ENCODE peak calls at places on chromosomes 16 and 17, in eight cellular contexts. One of them, this sample, is unnamed.

GRCh38 chr17:12815642-12816141 is 26.4 kb downstream of the ARHGAP44 start:
- DNase-seq in cardiac muscle cell: no peak
- DNase-seq in kidney: no peak
- DNase-seq in CD8-positive, alpha-beta T cell: no peak
- DNase-seq in BE2C: no peak
- DNase-seq in transverse colon: no peak
- DNase-seq in IMR-90: no peak
- DNase-seq in PC-9: no peak
- DNase-seq in this sample: no peak

GRCh38 chr17:39462644-39463375 is 1.5 kb downstream of the CDK12 start:
- DNase-seq in cardiac muscle cell: peak; percentile 6
- DNase-seq in kidney: no peak
- DNase-seq in CD8-positive, alpha-beta T cell: no peak
- DNase-seq in BE2C: no peak
- DNase-seq in transverse colon: peak; percentile 17
- DNase-seq in IMR-90: peak; percentile 7
- DNase-seq in PC-9: no peak
- DNase-seq in this sample: no peak

GRCh38 chr16:23914935-23915549 is 79.3 kb downstream of the PRKCB start:
- DNase-seq in cardiac muscle cell: no peak
- DNase-seq in kidney: no peak
- DNase-seq in CD8-positive, alpha-beta T cell: no peak
- DNase-seq in BE2C: no peak
- DNase-seq in transverse colon: no peak
- DNase-seq in IMR-90: no peak
- DNase-seq in PC-9: no peak
- DNase-seq in this sample: no peak

GRCh38 chr17:41071606-41072375 is 6.1 kb upstream of the KRTAP2-4 start:
- DNase-seq in cardiac muscle cell: no peak
- DNase-seq in kidney: no peak
- DNase-seq in CD8-positive, alpha-beta T cell: no peak
- DNase-seq in BE2C: no peak
- DNase-seq in transverse colon: no peak
- DNase-seq in IMR-90: no peak
- DNase-seq in PC-9: no peak
- DNase-seq in this sample: peak; percentile 64

GRCh38 chr17:34146440-34147043 is 108.5 kb upstream of the CCL2 start:
- DNase-seq in cardiac muscle cell: no peak
- DNase-seq in kidney: no peak
- DNase-seq in CD8-positive, alpha-beta T cell: peak; percentile 35
- DNase-seq in BE2C: peak; percentile 76
- DNase-seq in transverse colon: peak; percentile 73
- DNase-seq in IMR-90: no peak
- DNase-seq in PC-9: peak; percentile 40
- DNase-seq in this sample: no peak

GRCh38 chr16:22757202-22757601 is 56.8 kb upstream of the HS3ST2 start:
- DNase-seq in cardiac muscle cell: no peak
- DNase-seq in kidney: no peak
- DNase-seq in CD8-positive, alpha-beta T cell: no peak
- DNase-seq in BE2C: no peak
- DNase-seq in transverse colon: no peak
- DNase-seq in IMR-90: no peak
- DNase-seq in PC-9: no peak
- DNase-seq in this sample: no peak

GRCh38 chr17:76599699-76600460 is 14.2 kb upstream of the ST6GALNAC2 start:
- DNase-seq in cardiac muscle cell: peak; percentile 46
- DNase-seq in kidney: no peak
- DNase-seq in CD8-positive, alpha-beta T cell: no peak
- DNase-seq in BE2C: no peak
- DNase-seq in transverse colon: no peak
- DNase-seq in IMR-90: peak; percentile 18
- DNase-seq in PC-9: no peak
- DNase-seq in this sample: no peak

GRCh38 chr16:68074850-68075249 is 10.3 kb upstream of the NFATC3 start:
- DNase-seq in cardiac muscle cell: no peak
- DNase-seq in kidney: no peak
- DNase-seq in CD8-positive, alpha-beta T cell: peak; percentile 78
- DNase-seq in BE2C: no peak
- DNase-seq in transverse colon: peak; percentile 68
- DNase-seq in IMR-90: no peak
- DNase-seq in PC-9: no peak
- DNase-seq in this sample: no peak

GRCh38 chr16:67966549-67967182 is 1.8 kb downstream of the SLC12A4 start:
- DNase-seq in cardiac muscle cell: peak; percentile 33
- DNase-seq in kidney: no peak
- DNase-seq in CD8-positive, alpha-beta T cell: no peak
- DNase-seq in BE2C: no peak
- DNase-seq in transverse colon: no peak
- DNase-seq in IMR-90: no peak
- DNase-seq in PC-9: peak; percentile 41
- DNase-seq in this sample: no peak

GRCh38 chr17:79984045-79984840 is 51.4 kb downstream of the TBC1D16 start:
- DNase-seq in cardiac muscle cell: no peak
- DNase-seq in kidney: no peak
- DNase-seq in CD8-positive, alpha-beta T cell: peak; percentile 10
- DNase-seq in BE2C: no peak
- DNase-seq in transverse colon: peak; percentile 0
- DNase-seq in IMR-90: no peak
- DNase-seq in PC-9: no peak
- DNase-seq in this sample: no peak

GRCh38 chr16:11319529-11320146 is 25.6 kb upstream of the RMI2 start:
- DNase-seq in cardiac muscle cell: no peak
- DNase-seq in kidney: no peak
- DNase-seq in CD8-positive, alpha-beta T cell: no peak
- DNase-seq in BE2C: peak; percentile 67
- DNase-seq in transverse colon: no peak
- DNase-seq in IMR-90: no peak
- DNase-seq in PC-9: peak; percentile 50
- DNase-seq in this sample: no peak

GRCh38 chr16:88865310-88865709 is 1.1 kb downstream of the PABPN1L start:
- DNase-seq in cardiac muscle cell: no peak
- DNase-seq in kidney: no peak
- DNase-seq in CD8-positive, alpha-beta T cell: no peak
- DNase-seq in BE2C: no peak
- DNase-seq in transverse colon: no peak
- DNase-seq in IMR-90: no peak
- DNase-seq in PC-9: no peak
- DNase-seq in this sample: no peak

GRCh38 chr16:89670496-89671431 is 13.1 kb downstream of the SPATA33 start:
- DNase-seq in cardiac muscle cell: peak; percentile 25
- DNase-seq in kidney: no peak
- DNase-seq in CD8-positive, alpha-beta T cell: no peak
- DNase-seq in BE2C: no peak
- DNase-seq in transverse colon: no peak
- DNase-seq in IMR-90: peak; percentile 57
- DNase-seq in PC-9: no peak
- DNase-seq in this sample: no peak

GRCh38 chr17:44084131-44084538 is 13.6 kb downstream of the G6PC3 start:
- DNase-seq in cardiac muscle cell: no peak
- DNase-seq in kidney: no peak
- DNase-seq in CD8-positive, alpha-beta T cell: no peak
- DNase-seq in BE2C: peak; percentile 59
- DNase-seq in transverse colon: no peak
- DNase-seq in IMR-90: no peak
- DNase-seq in PC-9: no peak
- DNase-seq in this sample: no peak

GRCh38 chr17:80498242-80498919 is 22.0 kb upstream of the NPTX1 start:
- DNase-seq in cardiac muscle cell: peak; percentile 81
- DNase-seq in kidney: peak; percentile 89
- DNase-seq in CD8-positive, alpha-beta T cell: no peak
- DNase-seq in BE2C: no peak
- DNase-seq in transverse colon: peak; percentile 35
- DNase-seq in IMR-90: peak; percentile 47
- DNase-seq in PC-9: no peak
- DNase-seq in this sample: no peak

GRCh38 chr16:2592786-2593185 is 55.0 kb downstream of the PDPK1 start:
- DNase-seq in cardiac muscle cell: no peak
- DNase-seq in kidney: peak; percentile 56
- DNase-seq in CD8-positive, alpha-beta T cell: no peak
- DNase-seq in BE2C: no peak
- DNase-seq in transverse colon: no peak
- DNase-seq in IMR-90: no peak
- DNase-seq in PC-9: no peak
- DNase-seq in this sample: no peak

GRCh38 chr16:66164581-66164980 is 201.9 kb upstream of the CDH5 start:
- DNase-seq in cardiac muscle cell: no peak
- DNase-seq in kidney: no peak
- DNase-seq in CD8-positive, alpha-beta T cell: no peak
- DNase-seq in BE2C: no peak
- DNase-seq in transverse colon: no peak
- DNase-seq in IMR-90: no peak
- DNase-seq in PC-9: no peak
- DNase-seq in this sample: no peak

GRCh38 chr16:76500006-76500405 is 222.8 kb downstream of the CNTNAP4 start:
- DNase-seq in cardiac muscle cell: no peak
- DNase-seq in kidney: peak; percentile 32
- DNase-seq in CD8-positive, alpha-beta T cell: no peak
- DNase-seq in BE2C: no peak
- DNase-seq in transverse colon: no peak
- DNase-seq in IMR-90: no peak
- DNase-seq in PC-9: no peak
- DNase-seq in this sample: no peak

GRCh38 chr16:17434006-17434405 is 36.8 kb downstream of the XYLT1 start:
- DNase-seq in cardiac muscle cell: peak; percentile 67
- DNase-seq in kidney: no peak
- DNase-seq in CD8-positive, alpha-beta T cell: no peak
- DNase-seq in BE2C: no peak
- DNase-seq in transverse colon: no peak
- DNase-seq in IMR-90: no peak
- DNase-seq in PC-9: no peak
- DNase-seq in this sample: no peak

GRCh38 chr17:7250655-7251329 is 742 bp downstream of the CTDNEP1 start:
- DNase-seq in cardiac muscle cell: no peak
- DNase-seq in kidney: no peak
- DNase-seq in CD8-positive, alpha-beta T cell: peak; percentile 34
- DNase-seq in BE2C: no peak
- DNase-seq in transverse colon: peak; percentile 29
- DNase-seq in IMR-90: no peak
- DNase-seq in PC-9: no peak
- DNase-seq in this sample: no peak

GRCh38 chr17:41737680-41738023 is 3.2 kb upstream of the HAP1 start:
- DNase-seq in cardiac muscle cell: no peak
- DNase-seq in kidney: no peak
- DNase-seq in CD8-positive, alpha-beta T cell: no peak
- DNase-seq in BE2C: no peak
- DNase-seq in transverse colon: no peak
- DNase-seq in IMR-90: no peak
- DNase-seq in PC-9: no peak
- DNase-seq in this sample: no peak

DNA sequence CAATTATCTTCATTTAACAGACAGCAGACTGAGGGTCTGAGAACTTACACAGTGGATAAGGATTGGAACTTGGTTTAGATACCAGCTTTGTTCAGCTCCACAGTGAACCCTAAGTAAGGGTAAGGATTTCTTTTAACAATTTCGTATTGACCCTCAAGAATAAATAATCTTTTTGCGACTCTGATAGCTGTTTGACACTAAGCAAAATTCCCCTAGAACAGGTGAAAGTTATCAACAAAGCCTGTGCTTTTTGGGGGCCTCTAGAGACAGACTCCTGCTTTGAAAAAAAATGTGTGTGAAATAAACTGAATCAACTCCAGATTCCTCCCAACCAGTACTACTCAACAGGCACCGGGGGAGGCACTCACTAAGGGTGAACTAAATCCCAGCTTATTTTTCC is 55.4 kb downstream of the TBX4 start:
- DNase-seq in cardiac muscle cell: no peak
- DNase-seq in kidney: no peak
- DNase-seq in CD8-positive, alpha-beta T cell: no peak
- DNase-seq in BE2C: no peak
- DNase-seq in transverse colon: no peak
- DNase-seq in IMR-90: no peak
- DNase-seq in PC-9: no peak
- DNase-seq in this sample: no peak
- H3K4me3 ChIP-seq in cardiac muscle cell: no peak overlapping the region
- H3K4me3 ChIP-seq in kidney: no peak overlapping the region
- H3K4me3 ChIP-seq in CD8-positive, alpha-beta T cell: no peak overlapping the region
- H3K4me3 ChIP-seq in BE2C: no peak overlapping the region
- H3K4me3 ChIP-seq in transverse colon: no peak overlapping the region
- H3K4me3 ChIP-seq in IMR-90: no peak overlapping the region
- H3K4me3 ChIP-seq in PC-9: no peak overlapping the region
- H3K4me3 ChIP-seq in this sample: no peak overlapping the region

GRCh38 chr17:2797226-2797625 is 988 bp downstream of the RAP1GAP2 start:
- DNase-seq in cardiac muscle cell: no peak
- DNase-seq in kidney: no peak
- DNase-seq in CD8-positive, alpha-beta T cell: no peak
- DNase-seq in BE2C: no peak
- DNase-seq in transverse colon: no peak
- DNase-seq in IMR-90: no peak
- DNase-seq in PC-9: no peak
- DNase-seq in this sample: no peak
- H3K4me3 ChIP-seq in cardiac muscle cell: no peak overlapping the region
- H3K4me3 ChIP-seq in kidney: no peak overlapping the region
- H3K4me3 ChIP-seq in CD8-positive, alpha-beta T cell: peak overlapping the region; percentile 56
- H3K4me3 ChIP-seq in BE2C: no peak overlapping the region
- H3K4me3 ChIP-seq in transverse colon: no peak overlapping the region
- H3K4me3 ChIP-seq in IMR-90: no peak overlapping the region
- H3K4me3 ChIP-seq in PC-9: no peak overlapping the region
- H3K4me3 ChIP-seq in this sample: no peak overlapping the region

GRCh38 chr16:35744716-35745115 is 2285.3 kb downstream of the TP53TG3F start:
- DNase-seq in cardiac muscle cell: no peak
- DNase-seq in kidney: no peak
- DNase-seq in CD8-positive, alpha-beta T cell: no peak
- DNase-seq in BE2C: no peak
- DNase-seq in transverse colon: no peak
- DNase-seq in IMR-90: no peak
- DNase-seq in PC-9: no peak
- DNase-seq in this sample: no peak

GRCh38 chr16:35745821-35746248 is 2286.4 kb downstream of the TP53TG3F start:
- DNase-seq in cardiac muscle cell: no peak
- DNase-seq in kidney: peak; percentile 67
- DNase-seq in CD8-positive, alpha-beta T cell: no peak
- DNase-seq in BE2C: no peak
- DNase-seq in transverse colon: no peak
- DNase-seq in IMR-90: no peak
- DNase-seq in PC-9: no peak
- DNase-seq in this sample: no peak

GRCh38 chr16:35744084-35744483 is 2284.7 kb downstream of the TP53TG3F start:
- DNase-seq in cardiac muscle cell: no peak
- DNase-seq in kidney: no peak
- DNase-seq in CD8-positive, alpha-beta T cell: no peak
- DNase-seq in BE2C: no peak
- DNase-seq in transverse colon: no peak
- DNase-seq in IMR-90: no peak
- DNase-seq in PC-9: no peak
- DNase-seq in this sample: no peak

GRCh38 chr16:35746281-35746962 is 2287.0 kb downstream of the TP53TG3F start:
- DNase-seq in cardiac muscle cell: no peak
- DNase-seq in kidney: no peak
- DNase-seq in CD8-positive, alpha-beta T cell: no peak
- DNase-seq in BE2C: no peak
- DNase-seq in transverse colon: no peak
- DNase-seq in IMR-90: no peak
- DNase-seq in PC-9: no peak
- DNase-seq in this sample: no peak

GRCh38 chr16:35745191-35745590 is 2285.8 kb downstream of the TP53TG3F start:
- DNase-seq in cardiac muscle cell: no peak
- DNase-seq in kidney: no peak
- DNase-seq in CD8-positive, alpha-beta T cell: no peak
- DNase-seq in BE2C: no peak
- DNase-seq in transverse colon: no peak
- DNase-seq in IMR-90: no peak
- DNase-seq in PC-9: no peak
- DNase-seq in this sample: no peak
- H3K4me3 ChIP-seq in cardiac muscle cell: no peak overlapping the region
- H3K4me3 ChIP-seq in kidney: no peak overlapping the region
- H3K4me3 ChIP-seq in CD8-positive, alpha-beta T cell: no peak overlapping the region
- H3K4me3 ChIP-seq in BE2C: no peak overlapping the region
- H3K4me3 ChIP-seq in transverse colon: no peak overlapping the region
- H3K4me3 ChIP-seq in IMR-90: no peak overlapping the region
- H3K4me3 ChIP-seq in PC-9: no peak overlapping the region
- H3K4me3 ChIP-seq in this sample: no peak overlapping the region

GRCh38 chr16:8926827-8927226 is 36.9 kb downstream of the USP7 start:
- DNase-seq in cardiac muscle cell: no peak
- DNase-seq in kidney: no peak
- DNase-seq in CD8-positive, alpha-beta T cell: no peak
- DNase-seq in BE2C: no peak
- DNase-seq in transverse colon: peak; percentile 34
- DNase-seq in IMR-90: no peak
- DNase-seq in PC-9: no peak
- DNase-seq in this sample: no peak
- H3K4me3 ChIP-seq in cardiac muscle cell: no peak overlapping the region
- H3K4me3 ChIP-seq in kidney: no peak overlapping the region
- H3K4me3 ChIP-seq in CD8-positive, alpha-beta T cell: no peak overlapping the region
- H3K4me3 ChIP-seq in BE2C: no peak overlapping the region
- H3K4me3 ChIP-seq in transverse colon: no peak overlapping the region
- H3K4me3 ChIP-seq in IMR-90: no peak overlapping the region
- H3K4me3 ChIP-seq in PC-9: no peak overlapping the region
- H3K4me3 ChIP-seq in this sample: no peak overlapping the region